ENCODE peak calls at places on chromosomes 1 and 21, in ten cellular contexts. One of them, this sample, is unnamed.

GRCh38 chr1:42939216-42939615 is 19.5 kb downstream of the SLC2A1 start:
- DNase-seq in astrocyte of the spinal cord: no peak
- DNase-seq in upper lobe of right lung: no peak
- DNase-seq in kidney epithelial cell: no peak
- DNase-seq in choroid plexus epithelial cell: no peak
- DNase-seq in cardiac fibroblast: no peak
- DNase-seq in AG04449: no peak
- DNase-seq in psoas muscle: peak
- DNase-seq in dorsolateral prefrontal cortex: no peak
- DNase-seq in sigmoid colon: no peak
- DNase-seq in this sample: no peak

GRCh38 chr1:203572134-203572625 is 54.5 kb upstream of the ATP2B4 start:
- DNase-seq in astrocyte of the spinal cord: peak
- DNase-seq in upper lobe of right lung: no peak
- DNase-seq in kidney epithelial cell: no peak
- DNase-seq in choroid plexus epithelial cell: peak
- DNase-seq in cardiac fibroblast: peak
- DNase-seq in AG04449: no peak
- DNase-seq in psoas muscle: no peak
- DNase-seq in dorsolateral prefrontal cortex: no peak
- DNase-seq in sigmoid colon: no peak
- DNase-seq in this sample: peak

GRCh38 chr1:229093258-229093540 is 177.7 kb upstream of the RAB4A start:
- DNase-seq in astrocyte of the spinal cord: no peak
- DNase-seq in upper lobe of right lung: no peak
- DNase-seq in kidney epithelial cell: no peak
- DNase-seq in choroid plexus epithelial cell: no peak
- DNase-seq in cardiac fibroblast: no peak
- DNase-seq in AG04449: no peak
- DNase-seq in psoas muscle: no peak
- DNase-seq in dorsolateral prefrontal cortex: no peak
- DNase-seq in sigmoid colon: no peak
- DNase-seq in this sample: no peak

GRCh38 chr1:24709748-24710416 is 35.4 kb upstream of the CLIC4 start:
- DNase-seq in astrocyte of the spinal cord: no peak
- DNase-seq in upper lobe of right lung: no peak
- DNase-seq in kidney epithelial cell: no peak
- DNase-seq in choroid plexus epithelial cell: no peak
- DNase-seq in cardiac fibroblast: peak
- DNase-seq in AG04449: no peak
- DNase-seq in psoas muscle: no peak
- DNase-seq in dorsolateral prefrontal cortex: no peak
- DNase-seq in sigmoid colon: no peak
- DNase-seq in this sample: no peak

GRCh38 chr21:45898028-45898350 is 83.6 kb upstream of the COL6A1 start:
- DNase-seq in astrocyte of the spinal cord: no peak
- DNase-seq in upper lobe of right lung: no peak
- DNase-seq in kidney epithelial cell: no peak
- DNase-seq in choroid plexus epithelial cell: no peak
- DNase-seq in cardiac fibroblast: no peak
- DNase-seq in AG04449: no peak
- DNase-seq in psoas muscle: peak
- DNase-seq in dorsolateral prefrontal cortex: no peak
- DNase-seq in sigmoid colon: no peak
- DNase-seq in this sample: no peak

GRCh38 chr1:147225193-147225730 is at the start of gene FMO5:
- DNase-seq in astrocyte of the spinal cord: peak
- DNase-seq in upper lobe of right lung: peak
- DNase-seq in kidney epithelial cell: no peak
- DNase-seq in choroid plexus epithelial cell: peak
- DNase-seq in cardiac fibroblast: peak
- DNase-seq in AG04449: no peak
- DNase-seq in psoas muscle: peak
- DNase-seq in dorsolateral prefrontal cortex: peak
- DNase-seq in sigmoid colon: peak
- DNase-seq in this sample: peak

GRCh38 chr1:107740574-107740973 is 224.4 kb downstream of the VAV3 start:
- DNase-seq in astrocyte of the spinal cord: no peak
- DNase-seq in upper lobe of right lung: no peak
- DNase-seq in kidney epithelial cell: no peak
- DNase-seq in choroid plexus epithelial cell: no peak
- DNase-seq in cardiac fibroblast: no peak
- DNase-seq in AG04449: no peak
- DNase-seq in psoas muscle: no peak
- DNase-seq in dorsolateral prefrontal cortex: no peak
- DNase-seq in sigmoid colon: no peak
- DNase-seq in this sample: no peak

GRCh38 chr1:53927376-53927881 is 18.1 kb downstream of the IFT25 start:
- DNase-seq in astrocyte of the spinal cord: no peak
- DNase-seq in upper lobe of right lung: no peak
- DNase-seq in kidney epithelial cell: no peak
- DNase-seq in choroid plexus epithelial cell: no peak
- DNase-seq in cardiac fibroblast: no peak
- DNase-seq in AG04449: no peak
- DNase-seq in psoas muscle: no peak
- DNase-seq in dorsolateral prefrontal cortex: no peak
- DNase-seq in sigmoid colon: no peak
- DNase-seq in this sample: no peak

GRCh38 chr1:172450524-172450885 is 6.6 kb upstream of the PIGC start:
- DNase-seq in astrocyte of the spinal cord: no peak
- DNase-seq in upper lobe of right lung: no peak
- DNase-seq in kidney epithelial cell: no peak
- DNase-seq in choroid plexus epithelial cell: no peak
- DNase-seq in cardiac fibroblast: no peak
- DNase-seq in AG04449: no peak
- DNase-seq in psoas muscle: no peak
- DNase-seq in dorsolateral prefrontal cortex: no peak
- DNase-seq in sigmoid colon: no peak
- DNase-seq in this sample: no peak

GRCh38 chr21:39445339-39446269 is at the start of gene LCA5L:
- DNase-seq in astrocyte of the spinal cord: peak
- DNase-seq in upper lobe of right lung: peak
- DNase-seq in kidney epithelial cell: no peak
- DNase-seq in choroid plexus epithelial cell: peak
- DNase-seq in cardiac fibroblast: peak
- DNase-seq in AG04449: peak
- DNase-seq in psoas muscle: peak
- DNase-seq in dorsolateral prefrontal cortex: peak
- DNase-seq in sigmoid colon: peak
- DNase-seq in this sample: peak
- TF ChIP-seq CTCF in astrocyte of the spinal cord: no peak
- TF ChIP-seq CTCF in upper lobe of right lung: no peak
- TF ChIP-seq CTCF in kidney epithelial cell: no peak
- TF ChIP-seq CTCF in choroid plexus epithelial cell: peak
- TF ChIP-seq CTCF in cardiac fibroblast: peak
- TF ChIP-seq CTCF in AG04449: peak
- TF ChIP-seq CTCF in psoas muscle: no peak
- TF ChIP-seq CTCF in dorsolateral prefrontal cortex: no peak
- TF ChIP-seq CTCF in sigmoid colon: no peak
- TF ChIP-seq CTCF in this sample: no peak

GRCh38 chr1:230517326-230517725 is 91.2 kb upstream of the PGBD5 start:
- DNase-seq in astrocyte of the spinal cord: no peak
- DNase-seq in upper lobe of right lung: no peak
- DNase-seq in kidney epithelial cell: no peak
- DNase-seq in choroid plexus epithelial cell: no peak
- DNase-seq in cardiac fibroblast: no peak
- DNase-seq in AG04449: no peak
- DNase-seq in psoas muscle: no peak
- DNase-seq in dorsolateral prefrontal cortex: no peak
- DNase-seq in sigmoid colon: no peak
- DNase-seq in this sample: no peak

GRCh38 chr1:230516890-230517289 is 90.8 kb upstream of the PGBD5 start:
- DNase-seq in astrocyte of the spinal cord: no peak
- DNase-seq in upper lobe of right lung: no peak
- DNase-seq in kidney epithelial cell: no peak
- DNase-seq in choroid plexus epithelial cell: no peak
- DNase-seq in cardiac fibroblast: no peak
- DNase-seq in AG04449: no peak
- DNase-seq in psoas muscle: no peak
- DNase-seq in dorsolateral prefrontal cortex: no peak
- DNase-seq in sigmoid colon: no peak
- DNase-seq in this sample: no peak

GRCh38 chr1:230517786-230518185 is 91.7 kb upstream of the PGBD5 start:
- DNase-seq in astrocyte of the spinal cord: no peak
- DNase-seq in upper lobe of right lung: no peak
- DNase-seq in kidney epithelial cell: no peak
- DNase-seq in choroid plexus epithelial cell: no peak
- DNase-seq in cardiac fibroblast: no peak
- DNase-seq in AG04449: no peak
- DNase-seq in psoas muscle: no peak
- DNase-seq in dorsolateral prefrontal cortex: no peak
- DNase-seq in sigmoid colon: no peak
- DNase-seq in this sample: no peak

GRCh38 chr1:230519246-230519645 is 93.1 kb upstream of the PGBD5 start:
- DNase-seq in astrocyte of the spinal cord: no peak
- DNase-seq in upper lobe of right lung: no peak
- DNase-seq in kidney epithelial cell: no peak
- DNase-seq in choroid plexus epithelial cell: no peak
- DNase-seq in cardiac fibroblast: no peak
- DNase-seq in AG04449: no peak
- DNase-seq in psoas muscle: no peak
- DNase-seq in dorsolateral prefrontal cortex: no peak
- DNase-seq in sigmoid colon: no peak
- DNase-seq in this sample: no peak

DNA sequence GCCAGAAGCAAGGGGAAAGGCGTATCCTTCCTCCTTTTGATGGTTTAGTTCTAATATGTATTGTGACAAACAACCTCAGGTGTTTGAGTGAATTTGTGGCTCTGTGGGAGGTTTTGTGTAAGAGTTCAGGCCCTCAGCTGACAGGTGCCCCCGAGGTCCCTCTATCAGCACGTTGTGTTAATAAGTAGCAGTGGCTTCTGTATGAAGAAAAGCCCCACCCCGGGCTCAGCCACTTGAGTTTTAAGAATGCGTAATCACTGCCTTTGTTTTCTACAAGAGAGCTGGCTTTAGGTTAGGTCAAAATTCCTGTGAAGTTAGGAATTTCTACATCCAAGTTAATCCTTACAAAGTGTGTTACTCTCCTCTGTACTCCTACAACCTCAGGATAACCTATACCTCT is 92.4 kb upstream of the PGBD5 start:
- DNase-seq in astrocyte of the spinal cord: no peak
- DNase-seq in upper lobe of right lung: no peak
- DNase-seq in kidney epithelial cell: no peak
- DNase-seq in choroid plexus epithelial cell: no peak
- DNase-seq in cardiac fibroblast: no peak
- DNase-seq in AG04449: no peak
- DNase-seq in psoas muscle: no peak
- DNase-seq in dorsolateral prefrontal cortex: no peak
- DNase-seq in sigmoid colon: no peak
- DNase-seq in this sample: no peak
- H3K4me3 ChIP-seq in astrocyte of the spinal cord: no peak
- H3K4me3 ChIP-seq in upper lobe of right lung: no peak
- H3K4me3 ChIP-seq in kidney epithelial cell: no peak
- H3K4me3 ChIP-seq in choroid plexus epithelial cell: no peak
- H3K4me3 ChIP-seq in cardiac fibroblast: no peak
- H3K4me3 ChIP-seq in AG04449: no peak
- H3K4me3 ChIP-seq in psoas muscle: no peak
- H3K4me3 ChIP-seq in dorsolateral prefrontal cortex: no peak
- H3K4me3 ChIP-seq in sigmoid colon: no peak
- H3K4me3 ChIP-seq in this sample: no peak

DNA sequence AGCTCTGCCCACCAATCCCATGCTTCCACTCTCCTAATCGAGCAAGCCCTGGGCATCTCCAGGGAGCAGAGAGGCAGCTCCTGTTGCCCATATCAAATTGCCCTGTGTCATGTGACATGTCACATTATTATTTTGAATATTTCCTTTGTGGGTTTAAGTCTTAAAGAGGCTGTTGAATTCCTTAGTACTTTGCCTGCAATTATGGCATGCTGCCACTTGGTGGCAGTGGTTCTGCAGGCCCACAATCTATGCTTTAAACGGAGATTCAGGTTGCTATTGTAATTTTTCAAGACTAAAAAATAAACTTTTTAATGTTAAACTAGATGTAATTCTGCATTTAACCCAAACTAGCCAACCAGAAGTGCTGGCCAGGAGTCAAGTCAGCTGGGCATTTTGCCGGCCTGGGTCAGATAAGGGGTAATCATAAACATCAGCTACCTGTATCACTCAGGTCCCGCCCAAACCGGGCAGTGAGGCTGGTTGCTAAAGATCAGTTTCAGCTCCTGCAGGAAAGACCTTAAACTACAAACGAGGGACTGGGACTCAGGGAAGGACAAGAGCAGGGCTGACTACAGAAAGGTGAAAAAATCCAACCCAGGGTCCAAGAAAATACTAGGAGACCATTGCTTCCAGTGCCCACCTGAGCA is 37.3 kb upstream of the ARHGEF16 start:
- DNase-seq in astrocyte of the spinal cord: no peak
- DNase-seq in upper lobe of right lung: no peak
- DNase-seq in kidney epithelial cell: no peak
- DNase-seq in choroid plexus epithelial cell: no peak
- DNase-seq in cardiac fibroblast: peak
- DNase-seq in AG04449: no peak
- DNase-seq in psoas muscle: no peak
- DNase-seq in dorsolateral prefrontal cortex: no peak
- DNase-seq in sigmoid colon: no peak
- DNase-seq in this sample: no peak
- TF ChIP-seq CTCF in astrocyte of the spinal cord: peak
- TF ChIP-seq CTCF in upper lobe of right lung: peak
- TF ChIP-seq CTCF in kidney epithelial cell: peak
- TF ChIP-seq CTCF in choroid plexus epithelial cell: peak
- TF ChIP-seq CTCF in cardiac fibroblast: peak
- TF ChIP-seq CTCF in AG04449: no peak
- TF ChIP-seq CTCF in psoas muscle: peak
- TF ChIP-seq CTCF in dorsolateral prefrontal cortex: no peak
- TF ChIP-seq CTCF in sigmoid colon: no peak
- TF ChIP-seq CTCF in this sample: no peak

DNA sequence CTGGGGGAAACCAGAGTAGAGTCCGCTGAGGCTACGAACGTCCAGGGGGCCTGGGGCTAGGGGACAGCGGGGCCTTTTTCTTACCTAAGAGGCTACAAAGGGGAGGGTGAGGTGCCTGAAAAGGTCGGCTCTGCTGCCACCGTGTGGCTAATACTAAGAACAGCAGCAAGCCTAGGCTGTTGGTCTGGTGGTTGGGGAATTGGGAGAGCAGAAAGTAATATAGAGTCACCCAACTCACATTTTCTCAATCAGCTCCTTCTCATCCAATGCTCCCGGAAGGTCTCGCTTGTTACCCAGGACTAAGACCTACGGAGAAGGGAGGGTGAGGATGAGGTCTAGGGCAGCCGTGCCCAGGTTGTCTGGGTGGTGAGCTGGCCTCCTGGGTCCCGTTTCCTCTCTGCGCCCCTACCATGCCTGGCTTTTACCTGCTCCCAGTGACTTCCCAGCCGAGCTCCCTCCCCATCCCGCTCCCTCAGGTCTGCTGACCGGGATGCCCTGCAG is 9.3 kb downstream of the ARL8A start:
- DNase-seq in astrocyte of the spinal cord: peak
- DNase-seq in upper lobe of right lung: no peak
- DNase-seq in kidney epithelial cell: no peak
- DNase-seq in choroid plexus epithelial cell: peak
- DNase-seq in cardiac fibroblast: peak
- DNase-seq in AG04449: no peak
- DNase-seq in psoas muscle: no peak
- DNase-seq in dorsolateral prefrontal cortex: peak
- DNase-seq in sigmoid colon: peak
- DNase-seq in this sample: peak
- H3K4me3 ChIP-seq in astrocyte of the spinal cord: no peak
- H3K4me3 ChIP-seq in upper lobe of right lung: no peak
- H3K4me3 ChIP-seq in kidney epithelial cell: no peak
- H3K4me3 ChIP-seq in choroid plexus epithelial cell: no peak
- H3K4me3 ChIP-seq in cardiac fibroblast: no peak
- H3K4me3 ChIP-seq in AG04449: no peak
- H3K4me3 ChIP-seq in psoas muscle: no peak
- H3K4me3 ChIP-seq in dorsolateral prefrontal cortex: peak
- H3K4me3 ChIP-seq in sigmoid colon: no peak
- H3K4me3 ChIP-seq in this sample: no peak

This sample was measured in astrocyte of the cerebellum.